ENCODE peak calls at places on chromosomes 5 and 9, in eight cellular contexts. Y is fibroblast of mammary gland; S is midbrain; W is NCI-H187 treated with DMSO at 0.1 percent for 48 hours; X is fibroblast of pulmonary artery; B is CD8-positive, alpha-beta T cell; Q is OCI-LY7; G is natural killer cell treated with Interleukin-12 subunit alpha and Interleukin-12 subunit beta and Interleukin-15 and Interleukin-18, amount 100 ng/mL, for 72 hours. N is an unnamed sample.

GRCh38 chr5:172849636-172850453 is 15.8 kb downstream of the ERGIC1 start:
- DNase-seq in Y (peak), S (no peak), W (no peak), X (no peak), B (no peak), Q (peak), G (no peak), N (no peak)

GRCh38 chr9:27003406-27004147 is 1.9 kb downstream of the LRRC19 start:
- DNase-seq in Y (no peak), S (no peak), W (no peak), X (no peak), B (no peak), Q (no peak), G (no peak), N (no peak)

GRCh38 chr5:178069909-178070308 is 43.4 kb upstream of the N4BP3 start:
- DNase-seq in Y (peak), S (no peak), W (no peak), X (peak), B (peak), Q (peak), G (no peak), N (no peak)

GRCh38 chr5:102638316-102638715 is 116.8 kb upstream of the PAM start:
- DNase-seq in Y (peak), S (no peak), W (no peak), X (no peak), B (no peak), Q (no peak), G (no peak), N (no peak)

GRCh38 chr9:137295313-137296213 is 6.5 kb downstream of the NRARP start:
- DNase-seq in Y (no peak), S (no peak), W (no peak), X (peak), B (peak), Q (peak), G (no peak), N (peak)

GRCh38 chr9:95003694-95004451 is 277.4 kb downstream of the AOPEP start:
- DNase-seq in Y (peak), S (no peak), W (no peak), X (peak), B (no peak), Q (no peak), G (no peak), N (peak)

GRCh38 chr9:136339173-136339957 is 12.0 kb downstream of the GPSM1 start:
- DNase-seq in Y (peak), S (peak), W (no peak), X (peak), B (peak), Q (peak), G (no peak), N (peak)

GRCh38 chr5:179272326-179273073 is 72.8 kb downstream of the ADAMTS2 start:
- DNase-seq in Y (no peak), S (no peak), W (no peak), X (no peak), B (no peak), Q (no peak), G (no peak), N (no peak)

GRCh38 chr5:82601085-82601484 is 322.9 kb upstream of the RPS23 start:
- DNase-seq in Y (no peak), S (no peak), W (no peak), X (no peak), B (no peak), Q (no peak), G (no peak), N (no peak)

GRCh38 chr9:18459958-18460584 is 13.9 kb upstream of the ADAMTSL1 start:
- DNase-seq in Y (peak), S (no peak), W (no peak), X (peak), B (no peak), Q (no peak), G (no peak), N (peak)

GRCh38 chr9:76023715-76024195 is 133.3 kb downstream of the PCSK5 start:
- DNase-seq in Y (peak), S (no peak), W (no peak), X (peak), B (no peak), Q (no peak), G (no peak), N (no peak)

GRCh38 chr9:102253099-102253498 is 514.7 kb upstream of the GRIN3A start:
- DNase-seq in Y (no peak), S (no peak), W (no peak), X (no peak), B (no peak), Q (no peak), G (no peak), N (no peak)

GRCh38 chr9:101512116-101512515 is 21.5 kb upstream of the RNF20 start:
- DNase-seq in Y (no peak), S (no peak), W (no peak), X (no peak), B (no peak), Q (no peak), G (no peak), N (no peak)

GRCh38 chr5:66519626-66520025 is 76.6 kb upstream of the MAST4 start:
- DNase-seq in Y (peak), S (no peak), W (no peak), X (no peak), B (no peak), Q (no peak), G (no peak), N (no peak)

N was measured in AG08395.